ENCODE peak calls at places on chromosomes 13 and 19, in five cellular contexts. N is endothelial cell, Z is caudate nucleus, J is adrenal gland, F is suprapubic skin. K is an unnamed sample.

GRCh38 chr19:15986694-15987093 is 37.9 kb downstream of the OR10H4 start:
- DNase-seq in N (no peak), Z (no peak), J (no peak), F (no peak), K (no peak)

GRCh38 chr19:35076657-35077056 is 35.1 kb downstream of the HPN start:
- DNase-seq in N (no peak), Z (no peak), J (no peak), F (no peak), K (no peak)

GRCh38 chr19:3670258-3670795 is 29.9 kb downstream of the PIP5K1C start:
- DNase-seq in N (no peak), Z (no peak), J (peak), F (peak), K (no peak)

GRCh38 chr13:102771298-102772041 is 2.1 kb downstream of the TEX30 start:
- DNase-seq in N (no peak), Z (no peak), J (no peak), F (no peak), K (no peak)

GRCh38 chr19:5891572-5891937 is 12.0 kb downstream of the NDUFA11 start:
- DNase-seq in N (no peak), Z (no peak), J (no peak), F (no peak), K (no peak)

GRCh38 chr19:54959840-54960239 is 6.3 kb upstream of the NLRP2 start:
- DNase-seq in N (no peak), Z (no peak), J (no peak), F (no peak), K (no peak)

GRCh38 chr13:48667136-48667535 is 13.4 kb downstream of the CYSLTR2 start:
- DNase-seq in N (no peak), Z (no peak), J (no peak), F (no peak), K (no peak)

GRCh38 chr13:106530907-106531520 is 4.4 kb downstream of the EFNB2 start:
- DNase-seq in N (no peak), Z (no peak), J (no peak), F (no peak), K (no peak)

GRCh38 chr19:7500811-7501450 is 12.1 kb upstream of the PEX11G start:
- DNase-seq in N (peak), Z (peak), J (peak), F (no peak), K (peak)

GRCh38 chr13:89749888-89750287 is 1597.6 kb upstream of the MIR17HG start:
- DNase-seq in N (no peak), Z (no peak), J (no peak), F (no peak), K (no peak)

GRCh38 chr13:110880627-110881026 is 34.2 kb downstream of the ANKRD10 start:
- DNase-seq in N (no peak), Z (no peak), J (no peak), F (no peak), K (no peak)

GRCh38 chr19:55700813-55701212 is 25.8 kb downstream of the EPN1 start:
- DNase-seq in N (no peak), Z (no peak), J (peak), F (no peak), K (no peak)

GRCh38 chr13:99892189-99892588 is 79.4 kb downstream of the ZIC5 start:
- DNase-seq in N (no peak), Z (no peak), J (no peak), F (no peak), K (peak)

GRCh38 chr13:39655569-39656324 is at the start of gene COG6:
- DNase-seq in N (peak), Z (peak), J (peak), F (peak), K (peak)

GRCh38 chr19:46546194-46546896 is 50.7 kb upstream of the PNMA8B start:
- DNase-seq in N (peak), Z (no peak), J (peak), F (no peak), K (no peak)

GRCh38 chr19:52897149-52897935 is at the start of gene ZNF320:
- DNase-seq in N (peak), Z (peak), J (peak), F (peak), K (peak)

GRCh38 chr13:35630551-35631275 is 154.2 kb upstream of the MAB21L1 start:
- DNase-seq in N (peak), Z (no peak), J (no peak), F (no peak), K (no peak)

GRCh38 chr19:39389621-39390414 is 1.1 kb downstream of the PAF1 start:
- DNase-seq in N (no peak), Z (no peak), J (no peak), F (no peak), K (no peak)

GRCh38 chr13:40984670-40985366 is 34.3 kb downstream of the ELF1 start:
- DNase-seq in N (no peak), Z (no peak), J (no peak), F (no peak), K (no peak)

GRCh38 chr13:80177327-80177726 is 163.6 kb downstream of the SPRY2 start:
- DNase-seq in N (no peak), Z (no peak), J (no peak), F (no peak), K (no peak)

GRCh38 chr13:74129500-74130144 is 4.6 kb downstream of the KLF12 start:
- DNase-seq in N (no peak), Z (no peak), J (no peak), F (no peak), K (no peak)

GRCh38 chr13:20160346-20161274 is at the start of gene GJA3:
- DNase-seq in N (peak), Z (no peak), J (no peak), F (no peak), K (no peak)

GRCh38 chr19:30648321-30648720 is 276.1 kb downstream of the ZNF536 start:
- DNase-seq in N (peak), Z (no peak), J (no peak), F (no peak), K (no peak)

GRCh38 chr13:100304241-100304640 is 215.3 kb downstream of the PCCA start:
- DNase-seq in N (no peak), Z (no peak), J (no peak), F (no peak), K (no peak)

GRCh38 chr19:28519950-28520861 is 692.7 kb downstream of the UQCRFS1 start:
- DNase-seq in N (no peak), Z (no peak), J (peak), F (no peak), K (no peak)

GRCh38 chr19:49538643-49539042 is 10.8 kb downstream of the RCN3 start:
- DNase-seq in N (no peak), Z (no peak), J (no peak), F (no peak), K (no peak)

GRCh38 chr19:55563261-55563690 is 17.4 kb downstream of the ZNF579 start:
- DNase-seq in N (no peak), Z (no peak), J (no peak), F (no peak), K (no peak)

GRCh38 chr19:48887861-48888612 is 10.5 kb downstream of the TULP2 start:
- DNase-seq in N (no peak), Z (no peak), J (no peak), F (no peak), K (no peak)

GRCh38 chr19:4694211-4694987 is 24.3 kb upstream of the MYDGF start:
- DNase-seq in N (no peak), Z (no peak), J (peak), F (peak), K (peak)

GRCh38 chr19:32345261-32346207 is at the start of gene ZNF507:
- DNase-seq in N (peak), Z (peak), J (peak), F (peak), K (peak)

GRCh38 chr13:20118268-20119140 is 42.3 kb downstream of the GJA3 start:
- DNase-seq in N (peak), Z (no peak), J (peak), F (peak), K (peak)

K was measured in C1 segment of cervical spinal cord.